ENCODE peak calls at places on chromosomes 1 and 21, in six cellular contexts. C is SK-N-SH, H is HepG2, A is K562, B is GM12878, M is H1. T is an unnamed sample. For H3K27me3, the result is how much of the 10 kb centered on the place peaks cover.

GRCh38 chr1:12452262-12452661 is 165.7 kb downstream of the DHRS3 start:
- DNase-seq in C (no peak), H (no peak), A (no peak), M (no peak), B (no peak), T (no peak)

GRCh38 chr1:230972855-230973271 is 5.8 kb downstream of the TTC13 start:
- DNase-seq in H (peak), M (no peak), A (no peak), B (peak), C (no peak), T (no peak)

GRCh38 chr1:3066250-3066711 is 2.7 kb upstream of the PRDM16 start:
- DNase-seq in B (no peak), M (no peak), C (peak), A (no peak), H (peak), T (no peak)

GRCh38 chr1:53763911-53764310 is 24.9 kb upstream of the GLIS1 start:
- DNase-seq in B (no peak), C (no peak), H (no peak), A (no peak), M (no peak), T (no peak)

GRCh38 chr1:64941466-64942117 is 24.8 kb downstream of the JAK1 start:
- DNase-seq in A (no peak), H (no peak), B (no peak), C (no peak), M (no peak), T (no peak)

GRCh38 chr1:214385428-214385827 is 104.5 kb downstream of the SMYD2 start:
- DNase-seq in H (no peak), M (no peak), C (no peak), A (no peak), B (no peak), T (no peak)

GRCh38 chr1:12170263-12170671 is 3.5 kb downstream of the TNFRSF1B start:
- DNase-seq in C (no peak), M (no peak), A (no peak), H (no peak), B (no peak), T (no peak)

GRCh38 chr1:186519981-186520380 is 59.1 kb upstream of the PDC start:
- DNase-seq in M (no peak), C (no peak), A (no peak), B (no peak), H (no peak), T (no peak)

GRCh38 chr1:54493608-54494007 is 54.4 kb upstream of the ACOT11 start:
- DNase-seq in M (no peak), C (no peak), H (no peak), A (no peak), B (no peak), T (no peak)

GRCh38 chr1:25146382-25146855 is 85.9 kb downstream of the SYF2 start:
- DNase-seq in B (no peak), H (no peak), C (no peak), A (no peak), M (no peak), T (no peak)

GRCh38 chr1:37394574-37395464 is 79.6 kb upstream of the ZC3H12A start:
- DNase-seq in A (no peak), B (no peak), C (peak), H (no peak), M (peak), T (no peak)

GRCh38 chr1:37392051-37392450 is 82.3 kb upstream of the ZC3H12A start:
- DNase-seq in H (no peak), M (no peak), A (no peak), B (no peak), C (peak), T (no peak)

GRCh38 chr1:37391181-37391949 is 83.0 kb upstream of the ZC3H12A start:
- DNase-seq in B (no peak), H (no peak), M (no peak), C (peak), A (peak), T (no peak)

GRCh38 chr1:37393173-37393572 is 81.2 kb upstream of the ZC3H12A start:
- DNase-seq in M (no peak), H (no peak), A (no peak), B (no peak), C (no peak), T (no peak)

GRCh38 chr1:37393585-37394120 is 80.7 kb upstream of the ZC3H12A start:
- DNase-seq in C (no peak), B (no peak), H (no peak), A (no peak), M (no peak), T (no peak)
- H3K27me3 ChIP-seq in C (under half), B (under half), H (under half), A (under half), M (under half), T (under half)

DNA sequence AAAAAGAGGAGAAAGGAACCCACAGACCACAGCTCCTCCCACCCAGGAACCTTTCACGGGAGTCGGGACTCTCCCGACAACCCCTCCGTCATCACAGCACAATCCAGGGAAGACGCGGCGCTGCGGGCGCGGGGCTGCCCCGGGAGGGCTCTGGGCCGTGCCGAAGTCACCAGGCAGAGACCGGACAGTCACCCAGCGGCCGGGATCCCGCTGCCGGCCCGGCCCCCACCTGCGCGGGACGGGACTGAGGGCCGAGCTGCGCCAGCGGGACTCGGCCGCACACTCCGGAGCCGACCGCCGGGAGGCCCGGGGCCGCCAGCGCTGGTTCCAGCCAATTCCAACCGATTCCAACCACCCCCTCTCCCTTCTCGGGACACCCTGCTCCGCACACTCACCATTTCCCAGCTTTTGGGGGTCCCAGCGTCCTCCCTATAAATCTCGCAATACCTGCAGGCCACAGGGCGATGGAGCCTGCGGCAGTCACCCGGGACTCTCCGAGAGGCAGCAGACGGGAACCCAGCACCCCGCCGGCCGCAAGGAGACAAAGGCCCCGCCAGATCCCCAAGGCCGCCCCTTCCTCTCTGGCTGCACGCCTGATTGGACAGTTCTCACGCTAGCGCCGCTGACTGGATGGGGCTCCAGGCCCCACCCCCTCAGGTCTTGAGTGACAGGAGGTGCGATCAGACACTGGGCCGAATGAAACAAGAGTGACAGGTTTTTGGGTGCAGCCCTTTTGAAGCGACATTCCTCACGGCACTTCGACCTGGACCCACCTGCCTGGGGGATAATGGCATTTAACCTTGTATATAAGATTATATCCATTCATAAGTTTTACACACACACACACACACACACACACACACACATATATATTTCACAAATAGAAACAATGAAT is at the start of gene ZNF695:
- DNase-seq in C (peak), B (peak), M (peak), H (peak), A (peak), T (peak)
- TF ChIP-seq CTCF in C (no peak), B (no peak), M (no peak), H (no peak), A (peak), T (no peak)

GRCh38 chr1:207067695-207068094 is 14.6 kb downstream of the PFKFB2 start:
- DNase-seq in H (no peak), M (no peak), B (no peak), A (no peak), C (no peak), T (no peak)
- TF ChIP-seq GABPA in H (no peak), M (no peak), B (no peak), A (no peak), C (no peak), T (no peak)

DNA sequence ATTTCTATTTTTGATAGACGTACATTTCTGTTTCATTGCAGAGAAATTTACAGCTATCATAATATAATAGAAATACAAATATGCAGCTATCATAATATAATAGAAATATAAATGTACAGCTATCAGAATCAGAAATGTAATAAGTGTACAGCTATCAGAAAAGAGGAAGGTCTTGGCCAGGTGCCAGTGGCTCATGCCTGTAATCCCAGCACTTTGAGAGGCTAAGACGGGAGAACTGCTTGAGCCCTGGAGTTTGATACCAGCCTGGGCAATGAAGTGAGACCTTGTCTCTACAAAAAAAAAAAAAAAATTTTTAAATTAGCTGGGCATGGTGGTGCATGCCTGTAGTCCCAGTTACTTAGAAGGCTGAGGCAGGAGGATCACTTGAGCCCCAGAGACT is 37.9 kb downstream of the PIGM start:
- DNase-seq in H (no peak), M (no peak), A (no peak), B (no peak), C (no peak), T (no peak)
- H3K27me3 ChIP-seq in H (under half), M (under half), A (under half), B (under half), C (under half), T (under half)

GRCh38 chr1:210587547-210587946 is 258.8 kb downstream of the HHAT start:
- DNase-seq in C (no peak), H (no peak), M (no peak), A (no peak), B (no peak), T (no peak)

GRCh38 chr1:210588357-210588756 is 259.7 kb downstream of the HHAT start:
- DNase-seq in M (no peak), B (no peak), A (no peak), H (no peak), C (no peak), T (no peak)

GRCh38 chr1:210582186-210582981 is 253.7 kb downstream of the HHAT start:
- DNase-seq in A (no peak), B (no peak), M (no peak), H (no peak), C (no peak), T (no peak)

GRCh38 chr1:210586785-210587184 is 258.1 kb downstream of the HHAT start:
- DNase-seq in H (no peak), A (no peak), B (no peak), M (no peak), C (no peak), T (no peak)

GRCh38 chr1:210584439-210585113 is 255.9 kb downstream of the HHAT start:
- DNase-seq in M (peak), H (peak), C (peak), B (peak), A (peak), T (peak)
- TF ChIP-seq CTCF in M (peak), H (peak), C (peak), B (peak), A (peak), T (peak)

GRCh38 chr1:42340898-42341297 is 5.9 kb upstream of the FOXJ3 start:
- DNase-seq in H (no peak), B (no peak), C (no peak), M (no peak), A (no peak), T (no peak)
- TF ChIP-seq GABPA in H (no peak), B (no peak), C (no peak), M (no peak), A (no peak), T (no peak)

GRCh38 chr21:32248616-32249550 is 30.0 kb downstream of the MIS18A start:
- DNase-seq in B (no peak), A (no peak), C (no peak), H (no peak), M (no peak), T (no peak)

GRCh38 chr21:32249551-32250280 is 29.1 kb downstream of the MIS18A start:
- DNase-seq in C (no peak), A (no peak), B (no peak), M (no peak), H (no peak), T (no peak)

GRCh38 chr21:32256226-32256625 is 22.6 kb downstream of the MIS18A start:
- DNase-seq in A (no peak), C (no peak), M (no peak), B (no peak), H (no peak), T (no peak)

GRCh38 chr21:32253215-32253641 is 25.6 kb downstream of the MIS18A start:
- DNase-seq in B (no peak), C (peak), M (no peak), H (no peak), A (no peak), T (no peak)

DNA sequence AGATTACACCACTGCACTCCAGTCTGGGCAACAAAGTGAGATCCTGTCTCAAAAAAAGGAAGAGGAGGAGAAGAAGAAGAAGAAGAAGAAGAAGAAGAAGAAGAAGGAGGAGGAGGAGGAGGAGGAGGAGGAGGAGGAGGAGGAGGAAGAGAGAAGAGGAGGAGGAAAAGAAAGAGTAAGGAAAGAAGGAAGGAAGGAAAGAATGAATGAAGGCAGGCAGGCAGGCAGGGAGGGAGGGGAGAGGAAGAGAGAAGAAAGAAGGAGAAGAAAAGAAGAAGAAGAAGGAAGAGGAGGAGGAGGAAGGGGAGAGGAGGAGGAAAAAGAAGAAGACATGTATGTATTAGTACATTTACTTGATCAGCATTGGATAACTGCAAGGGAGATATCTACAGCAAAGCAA is 26.7 kb downstream of the MIS18A start:
- DNase-seq in M (no peak), B (no peak), A (no peak), H (no peak), C (no peak), T (no peak)
- H3K27me3 ChIP-seq in M (under half), B (under half), A (half or more), H (under half), C (under half), T (under half)

GRCh38 chr1:213273546-213273945 is 222.5 kb downstream of the RPS6KC1 start:
- DNase-seq in C (no peak), B (no peak), H (no peak), M (no peak), A (no peak), T (no peak)

GRCh38 chr1:213276236-213276635 is 225.2 kb downstream of the RPS6KC1 start:
- DNase-seq in B (no peak), H (peak), A (no peak), C (no peak), M (no peak), T (no peak)

GRCh38 chr1:213275293-213275692 is 224.3 kb downstream of the RPS6KC1 start:
- DNase-seq in B (no peak), C (no peak), H (no peak), A (no peak), M (no peak), T (no peak)

GRCh38 chr1:213277036-213277435 is 226.0 kb downstream of the RPS6KC1 start:
- DNase-seq in B (no peak), H (peak), C (no peak), A (no peak), M (no peak), T (no peak)

GRCh38 chr1:213274140-213274539 is 223.1 kb downstream of the RPS6KC1 start:
- DNase-seq in C (no peak), M (no peak), A (no peak), B (no peak), H (peak), T (no peak)
- TF ChIP-seq CTCF in C (no peak), M (no peak), A (no peak), B (no peak), H (no peak), T (no peak)

DNA sequence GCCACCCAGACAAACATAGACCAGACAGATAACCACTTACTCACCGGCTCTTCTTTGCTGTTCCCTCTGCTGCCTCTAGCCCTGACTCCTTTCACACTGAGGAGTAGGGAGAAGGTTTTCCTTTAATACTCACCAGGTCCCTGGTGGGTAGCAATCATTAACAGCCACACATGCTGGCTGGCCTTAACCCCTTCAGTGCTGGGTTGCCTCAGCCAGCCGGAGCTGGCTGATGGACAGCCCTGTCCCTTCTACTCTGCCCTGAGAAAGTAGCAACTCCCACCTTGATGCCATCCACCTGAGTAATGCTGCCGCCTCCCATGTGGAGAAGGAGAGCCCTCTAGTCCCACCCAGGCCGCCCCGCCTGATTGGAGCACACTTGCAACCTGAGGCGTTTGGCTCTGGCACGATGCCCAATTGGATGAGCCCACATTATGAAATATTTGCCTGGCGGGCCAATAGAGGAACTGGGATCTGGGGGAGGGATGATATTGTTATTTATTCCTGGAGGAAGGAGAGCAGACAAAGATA is 71.6 kb downstream of the PLEKHA6 start:
- DNase-seq in H (peak), B (no peak), M (no peak), C (peak), A (peak), T (peak)
- TF ChIP-seq GABPA in H (no peak), B (no peak), M (no peak), C (no peak), A (no peak), T (no peak)

GRCh38 chr21:15042531-15042930 is 22.3 kb downstream of the NRIP1 start:
- DNase-seq in B (no peak), A (no peak), C (no peak), H (no peak), M (no peak), T (no peak)

GRCh38 chr21:15039607-15040299 is 25.0 kb downstream of the NRIP1 start:
- DNase-seq in M (no peak), C (no peak), H (no peak), B (no peak), A (no peak), T (no peak)

GRCh38 chr21:15050588-15051377 is 14.0 kb downstream of the NRIP1 start:
- DNase-seq in B (no peak), C (no peak), A (no peak), M (no peak), H (no peak), T (no peak)

GRCh38 chr21:15045017-15045416 is 19.8 kb downstream of the NRIP1 start:
- DNase-seq in A (no peak), B (no peak), C (no peak), M (no peak), H (no peak), T (no peak)
- H3K27me3 ChIP-seq in A (under half), B (under half), C (under half), M (under half), H (under half), T (under half)

T was measured in HL-60.